ENCODE peak calls at places on chromosomes 5 and 9, in ten cellular contexts. One of them, this sample, is unnamed.

GRCh38 chr5:173535976-173536639 is 80.3 kb downstream of the BOD1 start:
- DNase-seq in GM13976: no peak
- DNase-seq in GM23338: no peak
- DNase-seq in NB4: no peak
- DNase-seq in psoas muscle: no peak
- DNase-seq in testis: no peak
- DNase-seq in K562: no peak
- DNase-seq in cardiac muscle cell: no peak
- DNase-seq in lower leg skin: no peak
- DNase-seq in PC-9: no peak
- DNase-seq in this sample: no peak

GRCh38 chr5:147483961-147484707 is 25.7 kb downstream of the DPYSL3 start:
- DNase-seq in GM13976: no peak
- DNase-seq in GM23338: no peak
- DNase-seq in NB4: no peak
- DNase-seq in psoas muscle: peak; percentile 87
- DNase-seq in testis: peak; percentile 30
- DNase-seq in K562: no peak
- DNase-seq in cardiac muscle cell: no peak
- DNase-seq in lower leg skin: peak; percentile 94
- DNase-seq in PC-9: no peak
- DNase-seq in this sample: no peak

GRCh38 chr9:89902450-89902849 is 297.6 kb downstream of the GADD45G start:
- DNase-seq in GM13976: no peak
- DNase-seq in GM23338: no peak
- DNase-seq in NB4: no peak
- DNase-seq in psoas muscle: no peak
- DNase-seq in testis: no peak
- DNase-seq in K562: no peak
- DNase-seq in cardiac muscle cell: no peak
- DNase-seq in lower leg skin: peak; percentile 81
- DNase-seq in PC-9: no peak
- DNase-seq in this sample: no peak

GRCh38 chr5:57831942-57832341 is 349.3 kb upstream of the ACTBL2 start:
- DNase-seq in GM13976: no peak
- DNase-seq in GM23338: no peak
- DNase-seq in NB4: no peak
- DNase-seq in psoas muscle: no peak
- DNase-seq in testis: no peak
- DNase-seq in K562: no peak
- DNase-seq in cardiac muscle cell: no peak
- DNase-seq in lower leg skin: no peak
- DNase-seq in PC-9: no peak
- DNase-seq in this sample: no peak

GRCh38 chr5:54707841-54708240 is 190.3 kb downstream of the SNX18 start:
- DNase-seq in GM13976: no peak
- DNase-seq in GM23338: no peak
- DNase-seq in NB4: no peak
- DNase-seq in psoas muscle: no peak
- DNase-seq in testis: no peak
- DNase-seq in K562: no peak
- DNase-seq in cardiac muscle cell: no peak
- DNase-seq in lower leg skin: no peak
- DNase-seq in PC-9: no peak
- DNase-seq in this sample: no peak

GRCh38 chr5:556909-557441 is 32.7 kb upstream of the SLC9A3 start:
- DNase-seq in GM13976: peak; percentile 24
- DNase-seq in GM23338: no peak
- DNase-seq in NB4: no peak
- DNase-seq in psoas muscle: no peak
- DNase-seq in testis: no peak
- DNase-seq in K562: no peak
- DNase-seq in cardiac muscle cell: no peak
- DNase-seq in lower leg skin: peak; percentile 72
- DNase-seq in PC-9: no peak
- DNase-seq in this sample: peak; percentile 35

GRCh38 chr5:179378441-179379271 is 33.4 kb upstream of the ADAMTS2 start:
- DNase-seq in GM13976: peak; percentile 16
- DNase-seq in GM23338: no peak
- DNase-seq in NB4: no peak
- DNase-seq in psoas muscle: no peak
- DNase-seq in testis: no peak
- DNase-seq in K562: no peak
- DNase-seq in cardiac muscle cell: no peak
- DNase-seq in lower leg skin: peak; percentile 76
- DNase-seq in PC-9: no peak
- DNase-seq in this sample: peak; percentile 25

GRCh38 chr9:97398999-97399758 is 12.7 kb upstream of the TDRD7 start:
- DNase-seq in GM13976: peak; percentile 84
- DNase-seq in GM23338: peak; percentile 85
- DNase-seq in NB4: peak; percentile 77
- DNase-seq in psoas muscle: peak; percentile 71
- DNase-seq in testis: peak; percentile 80
- DNase-seq in K562: peak; percentile 74
- DNase-seq in cardiac muscle cell: peak; percentile 83
- DNase-seq in lower leg skin: peak; percentile 89
- DNase-seq in PC-9: peak; percentile 91
- DNase-seq in this sample: peak; percentile 95

GRCh38 chr5:1641560-1642166 is 117.9 kb upstream of the LPCAT1 start:
- DNase-seq in GM13976: peak; percentile 90
- DNase-seq in GM23338: peak; percentile 96
- DNase-seq in NB4: peak; percentile 90
- DNase-seq in psoas muscle: peak; percentile 84
- DNase-seq in testis: peak; percentile 92
- DNase-seq in K562: peak; percentile 88
- DNase-seq in cardiac muscle cell: peak; percentile 91
- DNase-seq in lower leg skin: peak; percentile 95
- DNase-seq in PC-9: peak; percentile 92
- DNase-seq in this sample: peak; percentile 94

GRCh38 chr5:2742921-2743679 is 8.4 kb downstream of the IRX2 start:
- DNase-seq in GM13976: no peak
- DNase-seq in GM23338: peak; percentile 73
- DNase-seq in NB4: no peak
- DNase-seq in psoas muscle: no peak
- DNase-seq in testis: no peak
- DNase-seq in K562: no peak
- DNase-seq in cardiac muscle cell: no peak
- DNase-seq in lower leg skin: peak; percentile 82
- DNase-seq in PC-9: no peak
- DNase-seq in this sample: peak; percentile 67

GRCh38 chr5:135033026-135033861 is 784 bp downstream of the PITX1 start:
- DNase-seq in GM13976: peak; percentile 51
- DNase-seq in GM23338: peak; percentile 81
- DNase-seq in NB4: peak; percentile 73
- DNase-seq in psoas muscle: peak; percentile 77
- DNase-seq in testis: no peak
- DNase-seq in K562: peak; percentile 55
- DNase-seq in cardiac muscle cell: peak; percentile 44
- DNase-seq in lower leg skin: no peak
- DNase-seq in PC-9: peak; percentile 33
- DNase-seq in this sample: peak; percentile 84

GRCh38 chr5:65926893-65927292 is 518 bp downstream of the ERBIN start:
- DNase-seq in GM13976: no peak
- DNase-seq in GM23338: peak; percentile 20
- DNase-seq in NB4: peak; percentile 42
- DNase-seq in psoas muscle: no peak
- DNase-seq in testis: peak; percentile 40
- DNase-seq in K562: peak; percentile 14
- DNase-seq in cardiac muscle cell: peak; percentile 47
- DNase-seq in lower leg skin: no peak
- DNase-seq in PC-9: no peak
- DNase-seq in this sample: peak; percentile 49

GRCh38 chr9:26357803-26358339 is 534.7 kb downstream of the CAAP1 start:
- DNase-seq in GM13976: no peak
- DNase-seq in GM23338: no peak
- DNase-seq in NB4: no peak
- DNase-seq in psoas muscle: no peak
- DNase-seq in testis: no peak
- DNase-seq in K562: no peak
- DNase-seq in cardiac muscle cell: no peak
- DNase-seq in lower leg skin: no peak
- DNase-seq in PC-9: no peak
- DNase-seq in this sample: no peak

GRCh38 chr9:97906236-97906831 is 16.0 kb downstream of the TRMO start:
- DNase-seq in GM13976: no peak
- DNase-seq in GM23338: no peak
- DNase-seq in NB4: peak; percentile 71
- DNase-seq in psoas muscle: peak; percentile 58
- DNase-seq in testis: no peak
- DNase-seq in K562: no peak
- DNase-seq in cardiac muscle cell: no peak
- DNase-seq in lower leg skin: no peak
- DNase-seq in PC-9: no peak
- DNase-seq in this sample: no peak

GRCh38 chr9:5899292-5899691 is 8.6 kb downstream of the MLANA start:
- DNase-seq in GM13976: no peak
- DNase-seq in GM23338: peak; percentile 44
- DNase-seq in NB4: peak; percentile 45
- DNase-seq in psoas muscle: no peak
- DNase-seq in testis: no peak
- DNase-seq in K562: peak; percentile 37
- DNase-seq in cardiac muscle cell: no peak
- DNase-seq in lower leg skin: no peak
- DNase-seq in PC-9: no peak
- DNase-seq in this sample: no peak
- TF ChIP-seq CTCF in GM13976: peak; percentile 25
- TF ChIP-seq CTCF in GM23338: peak; percentile 74
- TF ChIP-seq CTCF in NB4: peak; percentile 50
- TF ChIP-seq CTCF in psoas muscle: no peak
- TF ChIP-seq CTCF in testis: no peak
- TF ChIP-seq CTCF in K562: peak; percentile 38
- TF ChIP-seq CTCF in cardiac muscle cell: peak; percentile 18
- TF ChIP-seq CTCF in lower leg skin: no peak
- TF ChIP-seq CTCF in PC-9: no peak
- TF ChIP-seq CTCF in this sample: peak; percentile 68

DNA sequence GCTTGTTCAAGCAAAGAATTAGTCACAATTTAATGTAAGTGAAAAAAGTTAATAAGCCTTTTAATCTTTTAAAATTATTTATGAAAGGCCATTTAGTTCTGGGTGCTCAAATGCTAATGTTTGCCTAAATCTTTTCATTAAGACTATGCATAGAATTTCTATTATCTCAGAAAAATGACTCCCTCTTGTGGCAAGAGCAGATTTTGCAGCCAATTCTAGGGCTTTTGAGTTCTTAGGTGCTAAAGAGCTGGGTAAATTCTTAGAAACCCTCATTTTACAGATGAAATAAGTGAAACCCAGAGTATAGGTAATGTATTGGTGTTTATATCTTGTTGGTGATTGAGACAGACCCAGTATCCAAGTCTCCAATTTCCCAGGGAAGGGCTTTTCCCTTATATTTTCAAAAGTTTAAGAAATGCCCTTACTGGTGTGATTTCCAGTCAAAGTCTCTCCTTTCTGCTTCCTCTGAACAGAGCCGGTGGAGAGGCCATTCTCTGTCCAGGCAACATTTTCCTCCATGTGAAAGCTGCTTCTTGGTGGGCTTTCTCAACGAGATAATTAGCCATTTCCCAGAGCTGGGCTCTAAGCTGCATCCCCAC is 24.1 kb upstream of the PCSK5 start:
- DNase-seq in GM13976: peak; percentile 34
- DNase-seq in GM23338: peak; percentile 81
- DNase-seq in NB4: peak; percentile 28
- DNase-seq in psoas muscle: no peak
- DNase-seq in testis: peak; percentile 82
- DNase-seq in K562: peak; percentile 5
- DNase-seq in cardiac muscle cell: peak; percentile 67
- DNase-seq in lower leg skin: no peak
- DNase-seq in PC-9: peak; percentile 19
- DNase-seq in this sample: peak; percentile 72
- TF ChIP-seq CTCF in GM13976: peak; percentile 44
- TF ChIP-seq CTCF in GM23338: peak; percentile 56
- TF ChIP-seq CTCF in NB4: peak; percentile 43
- TF ChIP-seq CTCF in psoas muscle: peak; percentile 67
- TF ChIP-seq CTCF in testis: peak; percentile 74
- TF ChIP-seq CTCF in K562: peak; percentile 45
- TF ChIP-seq CTCF in cardiac muscle cell: peak; percentile 72
- TF ChIP-seq CTCF in lower leg skin: no peak
- TF ChIP-seq CTCF in PC-9: peak; percentile 89
- TF ChIP-seq CTCF in this sample: peak; percentile 84

GRCh38 chr5:76926329-76927105 is 26.3 kb upstream of the CRHBP start:
- DNase-seq in GM13976: no peak
- DNase-seq in GM23338: no peak
- DNase-seq in NB4: no peak
- DNase-seq in psoas muscle: no peak
- DNase-seq in testis: no peak
- DNase-seq in K562: no peak
- DNase-seq in cardiac muscle cell: no peak
- DNase-seq in lower leg skin: no peak
- DNase-seq in PC-9: no peak
- DNase-seq in this sample: no peak
- TF ChIP-seq CTCF in GM13976: no peak
- TF ChIP-seq CTCF in GM23338: no peak
- TF ChIP-seq CTCF in NB4: no peak
- TF ChIP-seq CTCF in psoas muscle: no peak
- TF ChIP-seq CTCF in testis: no peak
- TF ChIP-seq CTCF in K562: no peak
- TF ChIP-seq CTCF in cardiac muscle cell: no peak
- TF ChIP-seq CTCF in lower leg skin: no peak
- TF ChIP-seq CTCF in PC-9: no peak
- TF ChIP-seq CTCF in this sample: no peak

GRCh38 chr9:2085719-2086515 is 70.8 kb downstream of the SMARCA2 start:
- DNase-seq in GM13976: no peak
- DNase-seq in GM23338: no peak
- DNase-seq in NB4: peak; percentile 41
- DNase-seq in psoas muscle: no peak
- DNase-seq in testis: no peak
- DNase-seq in K562: no peak
- DNase-seq in cardiac muscle cell: no peak
- DNase-seq in lower leg skin: no peak
- DNase-seq in PC-9: no peak
- DNase-seq in this sample: no peak

GRCh38 chr9:2082802-2083201 is 67.7 kb downstream of the SMARCA2 start:
- DNase-seq in GM13976: no peak
- DNase-seq in GM23338: no peak
- DNase-seq in NB4: no peak
- DNase-seq in psoas muscle: no peak
- DNase-seq in testis: no peak
- DNase-seq in K562: no peak
- DNase-seq in cardiac muscle cell: no peak
- DNase-seq in lower leg skin: no peak
- DNase-seq in PC-9: no peak
- DNase-seq in this sample: no peak

GRCh38 chr9:2086971-2087370 is 71.8 kb downstream of the SMARCA2 start:
- DNase-seq in GM13976: peak; percentile 31
- DNase-seq in GM23338: no peak
- DNase-seq in NB4: no peak
- DNase-seq in psoas muscle: no peak
- DNase-seq in testis: no peak
- DNase-seq in K562: no peak
- DNase-seq in cardiac muscle cell: no peak
- DNase-seq in lower leg skin: no peak
- DNase-seq in PC-9: no peak
- DNase-seq in this sample: no peak

GRCh38 chr9:2083552-2083951 is 68.4 kb downstream of the SMARCA2 start:
- DNase-seq in GM13976: no peak
- DNase-seq in GM23338: no peak
- DNase-seq in NB4: no peak
- DNase-seq in psoas muscle: no peak
- DNase-seq in testis: no peak
- DNase-seq in K562: no peak
- DNase-seq in cardiac muscle cell: no peak
- DNase-seq in lower leg skin: no peak
- DNase-seq in PC-9: no peak
- DNase-seq in this sample: no peak

GRCh38 chr9:2087500-2088313 is 72.6 kb downstream of the SMARCA2 start:
- DNase-seq in GM13976: peak; percentile 53
- DNase-seq in GM23338: peak; percentile 87
- DNase-seq in NB4: peak; percentile 76
- DNase-seq in psoas muscle: no peak
- DNase-seq in testis: no peak
- DNase-seq in K562: peak; percentile 37
- DNase-seq in cardiac muscle cell: peak; percentile 36
- DNase-seq in lower leg skin: no peak
- DNase-seq in PC-9: no peak
- DNase-seq in this sample: no peak
- TF ChIP-seq CTCF in GM13976: peak; percentile 44
- TF ChIP-seq CTCF in GM23338: peak; percentile 79
- TF ChIP-seq CTCF in NB4: peak; percentile 95
- TF ChIP-seq CTCF in psoas muscle: peak; percentile 51
- TF ChIP-seq CTCF in testis: peak; percentile 56
- TF ChIP-seq CTCF in K562: peak; percentile 46
- TF ChIP-seq CTCF in cardiac muscle cell: peak; percentile 68
- TF ChIP-seq CTCF in lower leg skin: no peak
- TF ChIP-seq CTCF in PC-9: peak; percentile 64
- TF ChIP-seq CTCF in this sample: peak; percentile 83

This sample was measured in endodermal cell.